ENCODE peak calls at places on chromosomes 7 and 10, in six cellular contexts. C is A549, W is SK-N-SH, S is WTC11, R is HepG2, J is HCT116. Y is an unnamed sample.

GRCh38 chr7:3558410-3558809 is 257.4 kb downstream of the SDK1 start:
- DNase-seq in R (no peak), W (peak), S (no peak), C (no peak), J (no peak), Y (no peak)

GRCh38 chr7:46032936-46033335 is 111.9 kb upstream of the IGFBP3 start:
- DNase-seq in S (no peak), J (no peak), C (peak), W (no peak), R (no peak), Y (no peak)

GRCh38 chr7:136953386-136953785 is 84.9 kb downstream of the CHRM2 start:
- DNase-seq in J (no peak), S (no peak), C (no peak), W (no peak), R (no peak), Y (no peak)

GRCh38 chr7:135208417-135208793 is 2.9 kb downstream of the WDR91 start:
- DNase-seq in J (no peak), W (no peak), R (no peak), C (no peak), S (no peak), Y (no peak)

GRCh38 chr10:43878386-43878785 is 229.7 kb upstream of the ZNF32 start:
- DNase-seq in R (no peak), J (no peak), C (no peak), S (no peak), W (peak), Y (no peak)

GRCh38 chr7:158444501-158445420 is 142.9 kb downstream of the PTPRN2 start:
- DNase-seq in S (no peak), R (no peak), C (no peak), W (peak), J (no peak), Y (no peak)

GRCh38 chr7:90666186-90666585 is 70.1 kb downstream of the CDK14 start:
- DNase-seq in R (no peak), C (no peak), J (no peak), S (no peak), W (no peak), Y (no peak)

GRCh38 chr7:76057813-76058145 is 9.9 kb downstream of the MDH2 start:
- DNase-seq in R (no peak), J (no peak), W (no peak), S (no peak), C (no peak), Y (no peak)

GRCh38 chr7:70578131-70578530 is 553.8 kb upstream of the GALNT17 start:
- DNase-seq in J (no peak), W (no peak), C (no peak), R (no peak), S (no peak), Y (no peak)

GRCh38 chr10:122850705-122851640 is 5.3 kb upstream of the CUZD1 start:
- DNase-seq in J (no peak), W (no peak), S (no peak), R (no peak), C (no peak), Y (no peak)

GRCh38 chr10:95655571-95656290 is 780 bp downstream of the ALDH18A1 start:
- DNase-seq in W (peak), R (peak), J (no peak), S (no peak), C (peak), Y (peak)

GRCh38 chr10:91146146-91146545 is 74.3 kb upstream of the PCGF5 start:
- DNase-seq in C (no peak), R (no peak), J (no peak), W (no peak), S (no peak), Y (no peak)

GRCh38 chr10:95399167-95399566 is 108.4 kb upstream of the PDLIM1 start:
- DNase-seq in W (no peak), J (no peak), C (no peak), R (no peak), S (no peak), Y (no peak)

GRCh38 chr7:80921130-80921529 is 2.3 kb upstream of the SEMA3C start:
- DNase-seq in S (no peak), W (no peak), C (peak), J (no peak), R (no peak), Y (no peak)

GRCh38 chr7:152751449-152752141 is 8.0 kb upstream of the ACTR3B start:
- DNase-seq in C (no peak), R (no peak), S (no peak), J (no peak), W (no peak), Y (peak)

GRCh38 chr7:123715198-123715597 is 33.6 kb downstream of the WASL start:
- DNase-seq in R (peak), S (no peak), C (no peak), W (no peak), J (no peak), Y (no peak)
- TF ChIP-seq MAX in R (no peak), S (no peak), C (no peak), W (no peak), J (no peak), Y (no peak)

DNA sequence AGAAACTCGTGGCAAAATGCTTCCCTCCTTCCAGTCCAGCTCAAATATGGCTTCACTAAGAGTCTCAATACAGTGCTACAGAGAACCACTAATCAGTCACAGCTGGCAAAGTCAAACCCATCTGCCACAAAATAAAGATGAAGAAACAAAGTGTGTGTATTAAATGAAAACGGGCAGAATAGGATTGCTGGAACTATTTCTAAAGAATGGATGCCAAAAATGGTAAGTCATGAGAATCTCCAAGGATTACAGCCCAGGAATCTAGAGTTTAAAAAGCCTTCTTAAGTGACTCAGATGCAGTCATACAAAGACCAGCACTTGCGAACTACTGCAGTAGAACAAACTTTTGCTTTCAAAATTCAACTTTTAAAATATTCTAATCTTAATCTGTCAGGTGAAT is 61.9 kb downstream of the CACUL1 start:
- DNase-seq in J (no peak), S (no peak), C (no peak), R (no peak), W (peak), Y (no peak)
- TF ChIP-seq MAX in J (no peak), S (no peak), C (no peak), R (no peak), W (peak), Y (no peak)

GRCh38 chr7:138981332-138982203 is at the start of gene KIAA1549:
- DNase-seq in S (peak), J (peak), W (peak), C (peak), R (peak), Y (peak)
- TF ChIP-seq MAX in S (peak), J (no peak), W (peak), C (no peak), R (peak), Y (peak)

DNA sequence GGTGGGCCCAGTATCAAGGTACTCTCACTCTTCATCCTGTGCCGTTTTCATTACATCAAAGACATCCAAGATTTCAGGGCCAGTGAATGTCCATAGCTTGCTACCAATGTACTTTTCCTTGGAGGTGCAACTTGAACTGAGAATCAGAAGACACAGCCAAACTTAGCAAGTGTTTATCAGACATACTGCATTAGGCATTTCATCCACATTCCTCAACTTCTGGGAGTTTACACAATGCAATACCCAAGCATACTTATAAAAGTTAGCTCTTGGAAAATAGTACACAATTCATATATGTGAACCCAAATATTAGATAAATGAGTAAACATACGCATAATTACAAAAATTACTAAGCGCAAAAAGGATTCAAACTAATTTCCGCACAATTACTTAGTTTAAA is 216.3 kb upstream of the RHOBTB1 start:
- DNase-seq in C (no peak), S (no peak), R (no peak), W (no peak), J (no peak), Y (no peak)
- TF ChIP-seq MAX in C (no peak), S (no peak), R (no peak), W (no peak), J (no peak), Y (no peak)

GRCh38 chr7:2553108-2553507 is 2.2 kb downstream of the BRAT1 start:
- DNase-seq in J (no peak), S (no peak), R (no peak), C (no peak), W (no peak), Y (no peak)

GRCh38 chr7:2555121-2556052 is at the start of gene BRAT1:
- DNase-seq in W (peak), R (peak), C (peak), J (peak), S (peak), Y (peak)

GRCh38 chr7:2553831-2554581 is 1.3 kb downstream of the BRAT1 start:
- DNase-seq in S (no peak), W (no peak), R (no peak), C (no peak), J (no peak), Y (no peak)

GRCh38 chr7:2554654-2555053 is 670 bp downstream of the BRAT1 start:
- DNase-seq in J (no peak), W (peak), C (no peak), S (no peak), R (no peak), Y (peak)

GRCh38 chr7:2551418-2551817 is 3.9 kb downstream of the BRAT1 start:
- DNase-seq in R (no peak), W (no peak), S (no peak), C (no peak), J (no peak), Y (no peak)
- TF ChIP-seq MAX in R (no peak), W (no peak), S (no peak), C (no peak), J (no peak), Y (no peak)

DNA sequence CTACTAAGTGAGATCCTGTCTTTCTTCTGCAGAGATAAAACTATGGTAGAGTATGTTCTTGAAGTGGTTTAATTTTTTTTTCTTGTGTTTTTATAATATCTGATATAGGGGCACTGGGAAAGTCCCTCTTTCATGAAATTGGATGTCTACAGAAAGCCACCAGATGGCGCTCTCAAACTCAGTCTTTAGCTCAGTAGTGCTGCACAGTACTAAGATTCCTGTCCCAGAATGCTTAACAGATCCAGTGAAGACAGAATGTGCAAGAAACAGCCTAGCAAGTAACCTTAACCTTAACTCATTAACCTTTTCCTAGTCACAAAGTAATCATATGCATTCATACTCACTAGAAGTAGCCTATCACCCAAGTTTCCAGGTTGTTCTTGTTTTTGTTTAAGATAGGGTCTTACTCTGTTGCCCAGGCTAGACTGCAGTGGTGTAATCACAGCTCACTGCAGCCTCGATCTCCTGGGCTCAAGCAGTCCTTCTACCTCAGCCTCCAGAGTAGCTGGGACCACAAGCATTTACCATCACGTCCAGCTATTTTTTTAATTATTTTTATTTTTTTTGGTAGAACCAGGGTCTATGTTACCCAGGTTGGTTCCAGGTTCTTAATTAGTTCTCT is 56.7 kb downstream of the IDE start:
- DNase-seq in C (peak), S (peak), W (peak), R (peak), J (peak), Y (peak)
- TF ChIP-seq MAX in C (no peak), S (no peak), W (no peak), R (no peak), J (no peak), Y (no peak)

Y was measured in NB4.